ENCODE peak calls at places on chromosomes 16 and 17, in eight cellular contexts. B is fibroblast of the aortic adventitia, L is adrenal gland, X is psoas muscle, S is glutamatergic neuron, Z is fibroblast of lung, M is A549, V is BJ. O is an unnamed sample.

GRCh38 chr16:69476920-69477418 is 52.5 kb downstream of the CYB5B start:
- DNase-seq in V (peak), S (no peak), M (peak), B (peak), L (peak), X (no peak), Z (peak), O (no peak)

GRCh38 chr17:43599835-43600234 is 53.7 kb upstream of the ETV4 start:
- DNase-seq in X (no peak), S (no peak), L (peak), B (peak), V (no peak), Z (peak), M (no peak), O (no peak)

GRCh38 chr16:8717892-8718400 is 43.5 kb downstream of the ABAT start:
- DNase-seq in S (no peak), X (no peak), M (no peak), Z (no peak), V (no peak), B (no peak), L (no peak), O (no peak)

GRCh38 chr16:87602005-87602790 is at the start of gene JPH3:
- DNase-seq in Z (no peak), B (no peak), X (no peak), M (no peak), L (no peak), V (no peak), S (peak), O (no peak)

GRCh38 chr16:31713945-31714898 is 159.4 kb upstream of the ZNF267 start:
- DNase-seq in X (no peak), M (no peak), B (no peak), L (no peak), Z (no peak), S (peak), V (no peak), O (no peak)

GRCh38 chr17:32609085-32609484 is 122.3 kb downstream of the CDK5R1 start:
- DNase-seq in S (no peak), X (peak), Z (peak), V (no peak), M (no peak), B (no peak), L (peak), O (peak)

GRCh38 chr16:58499615-58500328 is at the start of gene NDRG4:
- DNase-seq in M (peak), B (peak), X (peak), Z (peak), V (peak), L (peak), S (peak), O (peak)

GRCh38 chr16:3283525-3284447 is 495 bp downstream of the ZNF263 start:
- DNase-seq in Z (peak), B (no peak), V (no peak), S (no peak), L (peak), X (peak), M (no peak), O (no peak)

GRCh38 chr17:1143573-1143972 is 36.2 kb downstream of the ABR start:
- DNase-seq in X (no peak), M (no peak), Z (peak), B (peak), S (peak), L (no peak), V (no peak), O (no peak)

GRCh38 chr16:74570412-74571301 is 36.3 kb downstream of the GLG1 start:
- DNase-seq in M (no peak), Z (peak), V (no peak), B (peak), X (no peak), S (no peak), L (no peak), O (no peak)

GRCh38 chr17:28416703-28417311 is 10.8 kb upstream of the SLC46A1 start:
- DNase-seq in V (no peak), L (peak), Z (peak), M (peak), X (no peak), S (peak), B (peak), O (peak)

GRCh38 chr17:28415886-28416285 is 9.9 kb upstream of the SLC46A1 start:
- DNase-seq in Z (no peak), L (no peak), B (no peak), X (no peak), M (no peak), V (no peak), S (no peak), O (no peak)

GRCh38 chr17:28412131-28412530 is 6.1 kb upstream of the SLC46A1 start:
- DNase-seq in L (no peak), Z (no peak), B (no peak), S (no peak), V (no peak), M (no peak), X (no peak), O (no peak)

GRCh38 chr17:28407974-28408306 is 1.9 kb upstream of the SLC46A1 start:
- DNase-seq in Z (no peak), L (no peak), V (no peak), X (no peak), M (no peak), B (no peak), S (no peak), O (no peak)

GRCh38 chr17:28413804-28414203 is 7.8 kb upstream of the SLC46A1 start:
- DNase-seq in B (no peak), M (no peak), V (no peak), S (no peak), Z (no peak), X (no peak), L (no peak), O (no peak)
- TF ChIP-seq CTCF in B (no peak), M (no peak), V (no peak), S (no peak), Z (no peak), X (no peak), L (no peak), O (no peak)

GRCh38 chr17:40791808-40792436 is 7.8 kb downstream of the KRT28 start:
- DNase-seq in B (peak), X (no peak), M (peak), Z (peak), S (no peak), V (no peak), L (no peak), O (no peak)
- TF ChIP-seq CTCF in B (peak), X (peak), M (peak), Z (peak), S (peak), V (peak), L (peak), O (peak)

DNA sequence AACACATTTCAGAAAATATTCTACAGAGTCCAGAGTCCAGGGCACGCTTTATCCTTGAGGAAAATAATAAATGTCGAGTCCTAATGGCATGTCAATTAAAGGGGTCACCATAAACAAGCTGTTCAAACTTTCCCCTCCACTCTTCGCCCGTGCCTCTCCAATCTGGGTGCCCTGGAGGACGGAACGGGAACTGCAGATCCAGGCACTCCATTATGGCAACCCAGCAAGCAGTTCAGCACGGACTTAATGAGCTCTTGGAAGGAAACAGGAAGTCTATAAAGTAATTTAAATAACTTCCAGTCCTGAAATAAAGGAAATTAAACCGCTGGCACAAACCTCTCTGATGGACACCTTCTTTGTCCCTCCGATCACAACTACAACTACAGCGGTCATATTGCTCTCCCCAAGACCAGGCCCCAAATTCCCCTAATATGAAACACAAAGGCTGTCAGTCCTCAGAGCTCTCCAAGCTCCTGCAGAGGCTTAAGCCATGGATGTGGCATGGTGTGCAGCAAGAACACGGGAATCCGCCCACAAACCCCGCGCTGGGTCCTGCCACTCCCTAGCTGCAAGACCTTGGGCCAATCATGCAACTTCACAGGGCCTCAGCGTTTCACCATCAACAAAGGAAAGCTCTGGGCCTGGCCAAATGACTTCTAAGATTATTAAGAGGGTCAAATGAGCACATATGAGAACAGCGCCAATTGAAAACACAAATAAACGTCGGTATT is 52.6 kb downstream of the ZFHX3 start:
- DNase-seq in B (no peak), L (no peak), S (peak), Z (no peak), M (peak), V (no peak), X (no peak), O (peak)
- TF ChIP-seq CTCF in B (peak), L (no peak), S (peak), Z (peak), M (peak), V (peak), X (peak), O (peak)

DNA sequence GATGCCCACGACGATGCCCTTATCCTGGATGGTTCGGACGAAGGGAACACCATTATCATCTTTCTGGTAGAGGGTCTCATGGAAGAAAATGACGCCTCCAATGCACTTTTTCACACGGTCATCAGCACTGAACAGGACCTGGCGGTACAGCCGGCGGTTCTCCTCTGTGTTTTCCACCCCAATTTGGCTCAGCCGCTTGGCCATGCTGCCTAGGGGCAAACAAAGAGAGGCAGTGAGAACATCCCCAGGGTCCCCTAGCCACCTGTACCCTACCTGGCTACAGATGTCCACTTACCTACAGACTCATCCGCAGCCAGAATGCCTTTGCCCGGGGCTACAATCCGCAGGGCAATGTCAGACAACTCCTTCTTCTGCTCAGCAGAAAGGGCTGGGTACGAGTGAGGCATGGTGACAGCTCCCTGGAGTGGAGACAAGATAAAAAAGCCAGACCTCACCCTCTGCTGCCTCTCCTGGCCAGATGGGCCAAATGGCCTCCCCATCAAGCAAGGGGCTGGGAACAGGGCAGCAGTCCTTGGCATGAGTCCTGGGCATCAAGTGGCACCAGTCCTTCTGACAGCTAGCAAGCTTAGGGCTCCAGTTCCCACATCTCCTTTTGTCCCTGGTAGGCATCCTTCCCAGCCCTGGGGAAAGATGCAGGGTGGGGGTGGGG is 1.4 kb downstream of the ALDOC start:
- DNase-seq in X (no peak), Z (no peak), B (no peak), L (no peak), V (no peak), M (no peak), S (no peak), O (no peak)
- TF ChIP-seq CTCF in X (no peak), Z (no peak), B (no peak), L (no peak), V (peak), M (no peak), S (no peak), O (no peak)

GRCh38 chr17:38868968-38869646 is 751 bp upstream of the LASP1 start:
- DNase-seq in S (peak), Z (peak), L (peak), V (peak), B (peak), M (peak), X (peak), O (peak)

GRCh38 chr17:38868095-38868967 is 1.5 kb upstream of the LASP1 start:
- DNase-seq in V (no peak), L (peak), S (no peak), B (peak), Z (peak), X (peak), M (peak), O (peak)

GRCh38 chr17:38861399-38861843 is 7.9 kb upstream of the RPL23 start:
- DNase-seq in V (no peak), B (peak), S (no peak), L (no peak), M (peak), X (no peak), Z (no peak), O (no peak)

GRCh38 chr17:38867179-38867994 is 2.5 kb upstream of the LASP1 start:
- DNase-seq in X (peak), L (peak), B (peak), S (peak), M (peak), V (no peak), Z (peak), O (peak)

DNA sequence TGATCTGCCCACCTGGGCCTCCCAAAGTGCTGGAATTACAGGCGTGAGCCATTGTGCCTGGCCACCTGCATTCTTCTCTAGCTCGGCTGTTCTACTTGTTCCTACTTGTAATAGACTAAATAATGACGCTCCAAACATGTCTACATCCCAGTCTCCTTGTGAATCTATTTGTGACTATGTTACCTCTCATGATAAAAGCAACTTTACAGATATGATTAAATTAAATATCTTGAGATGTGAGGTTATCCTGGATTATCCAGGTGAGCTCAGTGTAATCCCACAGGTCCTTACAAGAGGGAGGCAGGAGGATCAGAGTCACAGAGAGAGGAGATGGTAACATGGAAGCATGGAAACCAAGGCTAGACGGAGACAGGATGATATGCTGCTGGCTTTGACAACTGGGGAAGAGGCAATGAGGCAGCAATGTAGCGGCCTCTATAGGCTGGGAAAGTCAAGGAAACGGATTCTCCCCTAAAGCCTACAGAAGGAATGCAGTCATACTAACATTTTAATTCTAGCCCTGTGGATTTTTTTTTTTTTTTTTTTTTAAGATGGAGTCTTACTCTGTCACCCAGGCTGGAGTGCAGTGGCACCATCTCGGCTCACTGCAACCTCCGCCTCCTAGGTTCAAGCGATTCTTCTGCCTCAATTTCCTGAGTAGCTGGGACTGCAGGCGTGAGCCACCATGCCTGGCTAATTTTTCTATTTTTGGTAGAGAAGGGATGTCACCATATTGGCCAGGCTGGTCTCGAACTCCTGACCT is 5.0 kb upstream of the LASP1 start:
- DNase-seq in L (no peak), M (no peak), B (no peak), X (no peak), V (no peak), S (no peak), Z (peak), O (no peak)
- TF ChIP-seq CTCF in L (no peak), M (peak), B (peak), X (no peak), V (peak), S (no peak), Z (peak), O (no peak)

DNA sequence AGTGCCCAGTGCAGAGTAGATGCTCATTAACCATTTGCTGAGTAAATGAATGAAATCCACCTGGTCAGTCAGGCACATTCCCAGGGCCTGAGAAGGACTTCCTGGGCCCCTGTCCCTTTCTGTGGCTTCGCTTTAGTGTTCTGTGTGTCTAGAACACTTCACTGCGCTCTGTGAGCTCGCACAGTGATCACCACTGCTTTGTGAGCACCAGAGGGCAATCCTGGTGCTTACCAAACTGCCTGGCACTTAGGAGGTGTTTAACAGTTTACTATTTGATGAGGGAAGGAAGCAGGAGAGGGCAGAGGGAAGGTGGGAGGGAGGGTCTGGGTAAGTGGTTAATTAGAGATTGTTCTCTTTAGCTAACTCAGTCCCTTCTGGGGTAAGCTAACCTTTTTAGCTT is 26.2 kb downstream of the SALL1 start:
- DNase-seq in X (no peak), Z (no peak), L (no peak), B (no peak), M (no peak), S (no peak), V (no peak), O (no peak)
- TF ChIP-seq CTCF in X (no peak), Z (no peak), L (no peak), B (no peak), M (no peak), S (no peak), V (no peak), O (no peak)

DNA sequence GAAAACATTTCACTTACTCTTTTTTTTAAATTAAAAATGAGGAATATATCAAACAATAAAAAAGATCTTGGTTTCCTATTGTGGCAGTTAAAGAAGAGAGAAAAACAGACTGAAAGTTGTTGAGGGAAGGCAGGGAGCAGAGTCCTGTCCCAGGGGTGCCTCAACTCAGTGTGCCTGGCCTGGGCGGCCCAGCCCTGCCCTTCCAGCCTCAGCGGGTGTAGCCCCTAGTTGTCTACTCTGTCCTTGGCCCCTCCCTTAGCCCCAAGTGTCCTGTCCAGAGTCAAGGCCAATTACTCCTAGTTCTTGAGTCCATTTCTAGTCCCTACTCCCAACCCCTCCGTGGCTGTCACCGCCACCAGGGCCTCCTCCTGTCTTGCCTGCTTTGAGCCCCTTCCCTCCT is 52.5 kb downstream of the SMPD3 start:
- DNase-seq in M (no peak), B (no peak), S (no peak), V (no peak), L (no peak), X (no peak), Z (no peak), O (no peak)
- TF ChIP-seq CTCF in M (no peak), B (no peak), S (no peak), V (no peak), L (no peak), X (no peak), Z (no peak), O (no peak)

GRCh38 chr16:720507-720989 is 398 bp upstream of the ANTKMT start:
- DNase-seq in X (peak), M (peak), S (peak), Z (peak), L (peak), V (no peak), B (peak), O (no peak)

GRCh38 chr16:718922-719321 is 2.0 kb upstream of the ANTKMT start:
- DNase-seq in Z (no peak), M (no peak), X (no peak), V (no peak), B (no peak), L (no peak), S (no peak), O (no peak)

GRCh38 chr16:718389-718788 is 2.6 kb upstream of the ANTKMT start:
- DNase-seq in X (no peak), M (no peak), B (no peak), V (no peak), L (no peak), S (no peak), Z (no peak), O (no peak)

GRCh38 chr16:720990-721764 is at the start of gene ANTKMT:
- DNase-seq in S (peak), V (no peak), B (peak), M (peak), X (peak), L (peak), Z (peak), O (peak)

GRCh38 chr16:719815-720506 is 985 bp upstream of the ANTKMT start:
- DNase-seq in Z (no peak), L (no peak), M (peak), X (no peak), V (no peak), B (no peak), S (no peak), O (no peak)
- TF ChIP-seq CTCF in Z (peak), L (no peak), M (peak), X (no peak), V (peak), B (peak), S (no peak), O (peak)